ENCODE peak calls at places on chromosomes 5 and 9, in four cellular contexts. P is HepG2, D is GM12878, K is K562. H is an unnamed sample.

GRCh38 chr5:38816083-38817030 is 29.5 kb upstream of the OSMR start:
- DNase-seq in P (no peak), D (no peak), K (no peak), H (no peak)

GRCh38 chr9:72356019-72356653 is 8.9 kb downstream of the ZFAND5 start:
- DNase-seq in P (no peak), D (no peak), K (no peak), H (no peak)

GRCh38 chr5:171418982-171419662 is at the start of gene FGF18:
- DNase-seq in P (peak), D (no peak), K (peak), H (peak)

GRCh38 chr5:39373797-39374196 is 9.5 kb upstream of the C9 start:
- DNase-seq in P (no peak), D (no peak), K (no peak), H (no peak)

GRCh38 chr5:147226512-147226911 is 8.3 kb upstream of the STK32A start:
- DNase-seq in P (no peak), D (no peak), K (no peak), H (no peak)

GRCh38 chr9:37760416-37761165 is 7.0 kb downstream of the TRMT10B start:
- DNase-seq in P (peak), D (no peak), K (no peak), H (no peak)

GRCh38 chr5:137199966-137200365 is 299.2 kb downstream of the SPOCK1 start:
- DNase-seq in P (no peak), D (no peak), K (no peak), H (no peak)

GRCh38 chr5:123441408-123441807 is 18.2 kb upstream of the CEP120 start:
- DNase-seq in P (no peak), D (no peak), K (no peak), H (no peak)

GRCh38 chr5:72848474-72849428 is 32.3 kb downstream of the TNPO1 start:
- DNase-seq in P (peak), D (peak), K (peak), H (no peak)

GRCh38 chr5:134124289-134125194 is 10.1 kb downstream of the TCF7 start:
- DNase-seq in P (no peak), D (no peak), K (no peak), H (peak)

GRCh38 chr5:149422429-149423286 is 43.6 kb upstream of the IL17B start:
- DNase-seq in P (peak), D (no peak), K (no peak), H (no peak)

GRCh38 chr9:87201316-87201715 is 254.0 kb upstream of the GAS1 start:
- DNase-seq in P (no peak), D (no peak), K (no peak), H (no peak)
- TF ChIP-seq ZBTB33 in P (no peak), D (no peak), K (no peak), H (no peak)

GRCh38 chr9:134323741-134324358 is 2.4 kb upstream of the RXRA start:
- DNase-seq in P (peak), D (no peak), K (peak), H (peak)
- H3K27ac ChIP-seq in P (peak), D (no peak), K (no peak), H (peak)

DNA sequence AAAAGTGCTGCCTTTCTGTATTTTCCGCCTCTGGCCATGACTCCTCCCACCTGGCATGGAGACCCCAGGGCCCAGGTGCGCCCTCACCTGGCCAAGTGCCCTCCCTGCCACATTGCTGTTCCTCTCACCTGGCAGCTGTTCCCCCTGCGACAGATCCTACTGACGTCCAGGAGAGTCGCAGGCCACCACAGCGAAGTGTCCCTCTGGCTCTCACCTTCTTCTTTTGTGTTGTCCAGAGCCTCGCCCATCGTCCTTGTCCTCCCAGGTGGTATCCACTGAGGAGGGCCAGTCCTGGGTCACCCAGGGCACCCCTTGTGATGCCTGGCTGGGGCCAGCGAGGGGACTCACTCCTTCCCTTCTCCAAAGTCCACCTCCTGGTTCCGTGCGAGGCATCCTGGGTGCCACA is 2.6 kb downstream of the NKD2 start:
- DNase-seq in P (peak), D (no peak), K (peak), H (no peak)
- TF ChIP-seq ZBTB33 in P (no peak), D (no peak), K (no peak), H (no peak)

GRCh38 chr9:1938135-1938534 is 77.0 kb upstream of the SMARCA2 start:
- DNase-seq in P (no peak), D (no peak), K (no peak), H (no peak)

GRCh38 chr9:1941989-1942388 is 73.2 kb upstream of the SMARCA2 start:
- DNase-seq in P (no peak), D (no peak), K (no peak), H (no peak)

GRCh38 chr9:1938675-1939170 is 76.4 kb upstream of the SMARCA2 start:
- DNase-seq in P (no peak), D (peak), K (no peak), H (no peak)

GRCh38 chr9:1939466-1939865 is 75.7 kb upstream of the SMARCA2 start:
- DNase-seq in P (no peak), D (no peak), K (no peak), H (no peak)

GRCh38 chr9:1939926-1940368 is 75.2 kb upstream of the SMARCA2 start:
- DNase-seq in P (peak), D (peak), K (peak), H (peak)
- H3K27ac ChIP-seq in P (no peak), D (peak), K (no peak), H (no peak)

H was measured in HCT116.